ENCODE peak calls at places on chromosomes 12 and 14, in five cellular contexts. W, D, E, N and B are unnamed samples.

GRCh38 chr12:116975779-116976393 is 65.1 kb downstream of the FBXW8 start:
- DNase-seq in W (no peak), D (no peak), E (no peak), N (no peak), B (no peak)

GRCh38 chr12:96343347-96343954 is 56.8 kb downstream of the CDK17 start:
- DNase-seq in W (no peak), D (peak; percentile 83), E (no peak), N (no peak), B (no peak)

GRCh38 chr12:122079038-122079531 is 529 bp downstream of the MLXIP start:
- DNase-seq in W (no peak), D (peak; percentile 49), E (peak; percentile 39), N (no peak), B (no peak)

GRCh38 chr14:95313707-95314106 is 6.0 kb downstream of the CLMN start:
- DNase-seq in W (no peak), D (no peak), E (no peak), N (no peak), B (no peak)

GRCh38 chr14:55705651-55706340 is 125.8 kb downstream of the KTN1 start:
- DNase-seq in W (no peak), D (no peak), E (no peak), N (no peak), B (no peak)

GRCh38 chr14:34030864-34031263 is 80.0 kb upstream of the EGLN3 start:
- DNase-seq in W (no peak), D (no peak), E (no peak), N (no peak), B (no peak)

GRCh38 chr14:70254476-70254961 is 65.8 kb upstream of the SLC8A3 start:
- DNase-seq in W (no peak), D (peak; percentile 10), E (no peak), N (no peak), B (no peak)

GRCh38 chr12:1914116-1914911 is 4.1 kb downstream of the CACNA2D4 start:
- DNase-seq in W (no peak), D (no peak), E (no peak), N (no peak), B (no peak)

GRCh38 chr14:74739293-74740030 is 23.7 kb upstream of the YLPM1 start:
- DNase-seq in W (no peak), D (no peak), E (no peak), N (no peak), B (no peak)

GRCh38 chr12:117854339-117855012 is 114.3 kb downstream of the KSR2 start:
- DNase-seq in W (peak; percentile 28), D (peak; percentile 50), E (no peak), N (no peak), B (no peak)

GRCh38 chr14:31090872-31091764 is 64.9 kb upstream of the STRN3 start:
- DNase-seq in W (no peak), D (no peak), E (no peak), N (no peak), B (no peak)

GRCh38 chr14:38127784-38128183 is 79.9 kb upstream of the SSTR1 start:
- DNase-seq in W (no peak), D (no peak), E (no peak), N (no peak), B (no peak)

GRCh38 chr12:59113831-59114273 is 193.5 kb upstream of the LRIG3 start:
- DNase-seq in W (peak; percentile 6), D (peak; percentile 77), E (peak; percentile 47), N (no peak), B (peak; percentile 69)

GRCh38 chr12:4148418-4149056 is 125.0 kb upstream of the CCND2 start:
- DNase-seq in W (peak; percentile 57), D (peak; percentile 80), E (no peak), N (peak; percentile 66), B (no peak)

GRCh38 chr14:23697689-23698088 is 61.5 kb downstream of the DHRS2 start:
- DNase-seq in W (no peak), D (no peak), E (no peak), N (no peak), B (no peak)

GRCh38 chr14:103558071-103558882 is 4.2 kb downstream of the BAG5 start:
- DNase-seq in W (no peak), D (no peak), E (no peak), N (no peak), B (no peak)

GRCh38 chr12:57033428-57033827 is 16.5 kb downstream of the MYO1A start:
- DNase-seq in W (no peak), D (no peak), E (no peak), N (no peak), B (no peak)

GRCh38 chr14:24258119-24258518 is 4.9 kb downstream of the TGM1 start:
- DNase-seq in W (no peak), D (no peak), E (no peak), N (no peak), B (no peak)

GRCh38 chr12:15928345-15928744 is 17.2 kb downstream of the DERA start:
- DNase-seq in W (no peak), D (no peak), E (no peak), N (no peak), B (peak; percentile 46)

GRCh38 chr12:94186461-94187237 is 38.3 kb downstream of the PLXNC1 start:
- DNase-seq in W (no peak), D (no peak), E (peak; percentile 68), N (no peak), B (no peak)

GRCh38 chr14:32473476-32473875 is 144.4 kb downstream of the AKAP6 start:
- DNase-seq in W (no peak), D (no peak), E (no peak), N (no peak), B (no peak)

GRCh38 chr12:54304187-54304810 is 3.5 kb upstream of the NFE2 start:
- DNase-seq in W (no peak), D (peak; percentile 33), E (no peak), N (peak; percentile 21), B (no peak)

GRCh38 chr12:64222011-64222765 is at the start of gene KICS2:
- DNase-seq in W (peak; percentile 86), D (peak; percentile 97), E (peak; percentile 90), N (peak; percentile 87), B (peak; percentile 67)

GRCh38 chr12:122721057-122721545 is 4.5 kb upstream of the HCAR3 start:
- DNase-seq in W (no peak), D (peak; percentile 73), E (no peak), N (no peak), B (no peak)

GRCh38 chr12:93373847-93374723 is 3.6 kb upstream of the NUDT4 start:
- DNase-seq in W (no peak), D (peak; percentile 36), E (no peak), N (no peak), B (no peak)

GRCh38 chr12:100058482-100059029 is 73.8 kb upstream of the ANKS1B start:
- DNase-seq in W (no peak), D (peak; percentile 3), E (no peak), N (no peak), B (no peak)

GRCh38 chr12:79347852-79348251 is 342.9 kb downstream of the PAWR start:
- DNase-seq in W (no peak), D (no peak), E (no peak), N (no peak), B (no peak)

GRCh38 chr14:100755649-100756048 is 29.0 kb downstream of the DLK1 start:
- DNase-seq in W (no peak), D (no peak), E (no peak), N (no peak), B (no peak)

GRCh38 chr12:87981495-87981894 is 47.7 kb downstream of the C12orf50 start:
- DNase-seq in W (no peak), D (no peak), E (no peak), N (no peak), B (no peak)

GRCh38 chr14:91417983-91418386 is 365 bp upstream of the CCDC88C start:
- DNase-seq in W (peak; percentile 62), D (peak; percentile 91), E (no peak), N (peak; percentile 60), B (no peak)

GRCh38 chr12:14417717-14418116 is 52.2 kb downstream of the ATF7IP start:
- DNase-seq in W (peak; percentile 50), D (peak; percentile 67), E (peak; percentile 29), N (peak; percentile 53), B (no peak)